ENCODE peak calls at places on chromosomes 13 and 19, in nine cellular contexts. One of them, this sample, is unnamed.

GRCh38 chr19:31955884-31956283 is 389.5 kb upstream of the ZNF507 start:
- DNase-seq in cardiac muscle cell: no peak
- DNase-seq in mesendoderm: no peak
- DNase-seq in MM.1S: no peak
- DNase-seq in SJCRH30: no peak
- DNase-seq in lower lobe of right lung: no peak
- DNase-seq in H1: no peak
- DNase-seq in PC-9: no peak
- DNase-seq in IMR-90: no peak
- DNase-seq in this sample: no peak

GRCh38 chr13:22114630-22115311 is 443.9 kb downstream of the FGF9 start:
- DNase-seq in IMR-90: peak; percentile 78
- DNase-seq in cardiac muscle cell: no peak
- DNase-seq in mesendoderm: no peak
- DNase-seq in H1: no peak
- DNase-seq in PC-9: no peak
- DNase-seq in lower lobe of right lung: peak; percentile 60
- DNase-seq in MM.1S: peak; percentile 73
- DNase-seq in SJCRH30: no peak
- DNase-seq in this sample: no peak

GRCh38 chr19:58346961-58347929 is 6.0 kb downstream of the A1BG start:
- DNase-seq in cardiac muscle cell: peak; percentile 91
- DNase-seq in PC-9: no peak
- DNase-seq in H1: peak; percentile 81
- DNase-seq in IMR-90: peak; percentile 63
- DNase-seq in SJCRH30: peak; percentile 71
- DNase-seq in mesendoderm: peak; percentile 67
- DNase-seq in lower lobe of right lung: peak; percentile 72
- DNase-seq in MM.1S: no peak
- DNase-seq in this sample: peak; percentile 84

GRCh38 chr19:34669305-34669704 is 7.7 kb downstream of the SCGB2B2 start:
- DNase-seq in H1: no peak
- DNase-seq in mesendoderm: no peak
- DNase-seq in SJCRH30: no peak
- DNase-seq in cardiac muscle cell: no peak
- DNase-seq in MM.1S: no peak
- DNase-seq in PC-9: no peak
- DNase-seq in lower lobe of right lung: no peak
- DNase-seq in IMR-90: no peak
- DNase-seq in this sample: no peak

GRCh38 chr19:4069331-4069959 is 2.7 kb upstream of the ZBTB7A start:
- DNase-seq in cardiac muscle cell: no peak
- DNase-seq in SJCRH30: no peak
- DNase-seq in mesendoderm: no peak
- DNase-seq in IMR-90: no peak
- DNase-seq in lower lobe of right lung: peak; percentile 89
- DNase-seq in PC-9: no peak
- DNase-seq in H1: no peak
- DNase-seq in MM.1S: no peak
- DNase-seq in this sample: no peak

GRCh38 chr13:64662887-64663593 is 2567.1 kb downstream of the PCDH9 start:
- DNase-seq in H1: no peak
- DNase-seq in cardiac muscle cell: no peak
- DNase-seq in IMR-90: no peak
- DNase-seq in MM.1S: no peak
- DNase-seq in mesendoderm: no peak
- DNase-seq in PC-9: no peak
- DNase-seq in SJCRH30: no peak
- DNase-seq in lower lobe of right lung: no peak
- DNase-seq in this sample: no peak

GRCh38 chr13:48334534-48335127 is 31.1 kb downstream of the RB1 start:
- DNase-seq in lower lobe of right lung: no peak
- DNase-seq in H1: no peak
- DNase-seq in cardiac muscle cell: peak; percentile 5
- DNase-seq in IMR-90: peak; percentile 45
- DNase-seq in MM.1S: peak; percentile 45
- DNase-seq in SJCRH30: no peak
- DNase-seq in PC-9: no peak
- DNase-seq in mesendoderm: peak; percentile 42
- DNase-seq in this sample: peak; percentile 47

GRCh38 chr13:30915691-30916541 is 9.8 kb downstream of the MEDAG start:
- DNase-seq in IMR-90: no peak
- DNase-seq in mesendoderm: no peak
- DNase-seq in cardiac muscle cell: no peak
- DNase-seq in SJCRH30: no peak
- DNase-seq in PC-9: no peak
- DNase-seq in lower lobe of right lung: no peak
- DNase-seq in H1: no peak
- DNase-seq in MM.1S: no peak
- DNase-seq in this sample: no peak

GRCh38 chr13:112346173-112346898 is 29.8 kb upstream of the SPACA7 start:
- DNase-seq in IMR-90: no peak
- DNase-seq in mesendoderm: peak; percentile 50
- DNase-seq in cardiac muscle cell: peak; percentile 43
- DNase-seq in PC-9: no peak
- DNase-seq in SJCRH30: no peak
- DNase-seq in H1: peak; percentile 68
- DNase-seq in lower lobe of right lung: no peak
- DNase-seq in MM.1S: no peak
- DNase-seq in this sample: peak; percentile 79

GRCh38 chr13:57017357-57017756 is 123.4 kb upstream of the PRR20A start:
- DNase-seq in lower lobe of right lung: no peak
- DNase-seq in MM.1S: no peak
- DNase-seq in SJCRH30: no peak
- DNase-seq in cardiac muscle cell: no peak
- DNase-seq in H1: no peak
- DNase-seq in IMR-90: no peak
- DNase-seq in PC-9: no peak
- DNase-seq in mesendoderm: no peak
- DNase-seq in this sample: no peak

GRCh38 chr19:1672769-1673644 is 20.6 kb upstream of the TCF3 start:
- DNase-seq in cardiac muscle cell: no peak
- DNase-seq in IMR-90: no peak
- DNase-seq in mesendoderm: no peak
- DNase-seq in lower lobe of right lung: no peak
- DNase-seq in H1: no peak
- DNase-seq in SJCRH30: no peak
- DNase-seq in PC-9: no peak
- DNase-seq in MM.1S: no peak
- DNase-seq in this sample: no peak

GRCh38 chr19:17404015-17404414 is 1.4 kb downstream of the BST2 start:
- DNase-seq in mesendoderm: no peak
- DNase-seq in H1: no peak
- DNase-seq in cardiac muscle cell: no peak
- DNase-seq in MM.1S: no peak
- DNase-seq in IMR-90: no peak
- DNase-seq in SJCRH30: no peak
- DNase-seq in PC-9: no peak
- DNase-seq in lower lobe of right lung: no peak
- DNase-seq in this sample: no peak
- H3K4me3 ChIP-seq in mesendoderm: peak overlapping the region; percentile 44
- H3K4me3 ChIP-seq in H1: peak overlapping the region; percentile 65
- H3K4me3 ChIP-seq in cardiac muscle cell: peak overlapping the region; percentile 27
- H3K4me3 ChIP-seq in MM.1S: peak overlapping the region; percentile 81
- H3K4me3 ChIP-seq in IMR-90: no peak overlapping the region
- H3K4me3 ChIP-seq in SJCRH30: no peak overlapping the region
- H3K4me3 ChIP-seq in PC-9: no peak overlapping the region
- H3K4me3 ChIP-seq in lower lobe of right lung: peak overlapping the region; percentile 72
- H3K4me3 ChIP-seq in this sample: no peak overlapping the region

DNA sequence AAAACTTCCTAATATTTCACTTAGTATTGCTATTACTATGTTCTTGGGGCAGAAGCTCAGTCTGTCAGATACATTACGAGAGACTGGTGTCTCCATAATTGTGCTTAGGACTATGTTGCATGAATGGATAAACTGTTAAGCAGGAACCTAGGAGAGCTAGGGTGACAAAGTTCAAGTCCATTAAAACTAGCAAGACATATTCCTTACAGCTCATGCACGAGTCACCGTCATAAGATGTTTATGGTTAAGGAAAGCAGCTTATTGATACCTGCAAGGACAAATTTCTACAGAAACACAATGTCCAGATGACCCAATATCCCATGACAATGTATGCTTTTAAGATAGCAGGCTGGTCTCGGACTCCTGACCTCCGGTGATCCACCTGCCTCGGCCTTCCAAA is 5.7 kb upstream of the ZNF813 start:
- DNase-seq in IMR-90: peak; percentile 3
- DNase-seq in MM.1S: no peak
- DNase-seq in mesendoderm: no peak
- DNase-seq in cardiac muscle cell: no peak
- DNase-seq in PC-9: no peak
- DNase-seq in lower lobe of right lung: no peak
- DNase-seq in H1: no peak
- DNase-seq in SJCRH30: no peak
- DNase-seq in this sample: no peak
- H3K4me1 ChIP-seq in IMR-90: no peaks in the 10 kb centered on the region
- H3K4me1 ChIP-seq in MM.1S: no peaks in the 10 kb centered on the region
- H3K4me1 ChIP-seq in mesendoderm: no peaks in the 10 kb centered on the region
- H3K4me1 ChIP-seq in cardiac muscle cell: no peaks in the 10 kb centered on the region
- H3K4me1 ChIP-seq in PC-9: no peaks in the 10 kb centered on the region
- H3K4me1 ChIP-seq in lower lobe of right lung: no peaks in the 10 kb centered on the region
- H3K4me1 ChIP-seq in H1: peaks cover 8% of the 10 kb centered on the region
- H3K4me1 ChIP-seq in SJCRH30: no peaks in the 10 kb centered on the region
- H3K4me1 ChIP-seq in this sample: no peaks in the 10 kb centered on the region

DNA sequence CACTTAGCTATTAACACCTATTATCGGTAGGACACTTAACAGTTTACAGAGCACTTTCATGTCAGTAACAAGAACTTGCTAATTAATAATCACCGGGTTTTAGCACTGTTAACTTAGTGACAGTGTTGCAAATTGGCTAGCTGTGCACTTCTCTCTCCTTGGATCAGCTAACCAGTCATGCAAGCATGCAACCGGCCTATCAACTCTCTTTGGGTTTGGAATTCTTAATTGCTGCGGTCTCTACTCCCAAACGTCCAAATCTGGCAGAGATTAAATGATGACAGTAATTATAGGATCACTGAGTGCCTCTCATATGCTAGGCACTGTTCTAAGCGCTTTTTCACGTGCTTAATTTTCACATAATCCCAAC is 1.2 kb downstream of the EPS15L1 start:
- DNase-seq in H1: no peak
- DNase-seq in MM.1S: no peak
- DNase-seq in lower lobe of right lung: no peak
- DNase-seq in SJCRH30: no peak
- DNase-seq in IMR-90: no peak
- DNase-seq in PC-9: peak; percentile 48
- DNase-seq in mesendoderm: peak; percentile 43
- DNase-seq in cardiac muscle cell: no peak
- DNase-seq in this sample: no peak
- H3K27ac ChIP-seq in H1: no peak overlapping the region
- H3K27ac ChIP-seq in MM.1S: no peak overlapping the region
- H3K27ac ChIP-seq in lower lobe of right lung: peak overlapping the region; percentile 76
- H3K27ac ChIP-seq in SJCRH30: no peak overlapping the region
- H3K27ac ChIP-seq in IMR-90: no peak overlapping the region
- H3K27ac ChIP-seq in PC-9: peak overlapping the region; percentile 15
- H3K27ac ChIP-seq in mesendoderm: no peak overlapping the region
- H3K27ac ChIP-seq in cardiac muscle cell: no peak overlapping the region
- H3K27ac ChIP-seq in this sample: no peak overlapping the region

GRCh38 chr19:6772866-6773322 is 386 bp downstream of the VAV1 start:
- DNase-seq in cardiac muscle cell: no peak
- DNase-seq in lower lobe of right lung: no peak
- DNase-seq in H1: no peak
- DNase-seq in mesendoderm: no peak
- DNase-seq in PC-9: no peak
- DNase-seq in IMR-90: no peak
- DNase-seq in SJCRH30: no peak
- DNase-seq in MM.1S: no peak
- DNase-seq in this sample: no peak

GRCh38 chr19:6772028-6772865 is at the start of gene VAV1:
- DNase-seq in mesendoderm: no peak
- DNase-seq in PC-9: no peak
- DNase-seq in H1: no peak
- DNase-seq in MM.1S: peak; percentile 92
- DNase-seq in cardiac muscle cell: no peak
- DNase-seq in SJCRH30: no peak
- DNase-seq in lower lobe of right lung: peak; percentile 85
- DNase-seq in IMR-90: no peak
- DNase-seq in this sample: peak; percentile 78

GRCh38 chr19:6776999-6777398 is 4.5 kb downstream of the VAV1 start:
- DNase-seq in mesendoderm: no peak
- DNase-seq in lower lobe of right lung: no peak
- DNase-seq in SJCRH30: no peak
- DNase-seq in IMR-90: no peak
- DNase-seq in cardiac muscle cell: no peak
- DNase-seq in MM.1S: no peak
- DNase-seq in PC-9: no peak
- DNase-seq in H1: no peak
- DNase-seq in this sample: no peak

GRCh38 chr19:6774821-6775707 is 2.6 kb downstream of the VAV1 start:
- DNase-seq in MM.1S: no peak
- DNase-seq in IMR-90: no peak
- DNase-seq in SJCRH30: no peak
- DNase-seq in H1: no peak
- DNase-seq in cardiac muscle cell: no peak
- DNase-seq in mesendoderm: no peak
- DNase-seq in lower lobe of right lung: no peak
- DNase-seq in PC-9: no peak
- DNase-seq in this sample: peak; percentile 60

GRCh38 chr19:6773323-6773931 is 919 bp downstream of the VAV1 start:
- DNase-seq in lower lobe of right lung: peak; percentile 73
- DNase-seq in IMR-90: no peak
- DNase-seq in MM.1S: peak; percentile 71
- DNase-seq in cardiac muscle cell: no peak
- DNase-seq in SJCRH30: no peak
- DNase-seq in PC-9: no peak
- DNase-seq in H1: no peak
- DNase-seq in mesendoderm: no peak
- DNase-seq in this sample: peak; percentile 89
- H3K4me3 ChIP-seq in lower lobe of right lung: peak overlapping the region; percentile 69
- H3K4me3 ChIP-seq in IMR-90: no peak overlapping the region
- H3K4me3 ChIP-seq in MM.1S: peak overlapping the region; percentile 96
- H3K4me3 ChIP-seq in cardiac muscle cell: no peak overlapping the region
- H3K4me3 ChIP-seq in SJCRH30: no peak overlapping the region
- H3K4me3 ChIP-seq in PC-9: no peak overlapping the region
- H3K4me3 ChIP-seq in H1: no peak overlapping the region
- H3K4me3 ChIP-seq in mesendoderm: no peak overlapping the region
- H3K4me3 ChIP-seq in this sample: peak overlapping the region; percentile 92

GRCh38 chr13:98207411-98207810 is 30.3 kb upstream of the RNF113B start:
- DNase-seq in H1: no peak
- DNase-seq in cardiac muscle cell: peak; percentile 79
- DNase-seq in lower lobe of right lung: no peak
- DNase-seq in mesendoderm: no peak
- DNase-seq in MM.1S: no peak
- DNase-seq in PC-9: no peak
- DNase-seq in IMR-90: peak; percentile 55
- DNase-seq in SJCRH30: no peak
- DNase-seq in this sample: no peak
- H3K4me1 ChIP-seq in H1: no peaks in the 10 kb centered on the region
- H3K4me1 ChIP-seq in cardiac muscle cell: peaks cover 11% of the 10 kb centered on the region
- H3K4me1 ChIP-seq in lower lobe of right lung: no peaks in the 10 kb centered on the region
- H3K4me1 ChIP-seq in mesendoderm: no peaks in the 10 kb centered on the region
- H3K4me1 ChIP-seq in MM.1S: no peaks in the 10 kb centered on the region
- H3K4me1 ChIP-seq in PC-9: peaks cover 20% of the 10 kb centered on the region
- H3K4me1 ChIP-seq in IMR-90: peaks cover 20% of the 10 kb centered on the region
- H3K4me1 ChIP-seq in SJCRH30: no peaks in the 10 kb centered on the region
- H3K4me1 ChIP-seq in this sample: peaks cover 3% of the 10 kb centered on the region

DNA sequence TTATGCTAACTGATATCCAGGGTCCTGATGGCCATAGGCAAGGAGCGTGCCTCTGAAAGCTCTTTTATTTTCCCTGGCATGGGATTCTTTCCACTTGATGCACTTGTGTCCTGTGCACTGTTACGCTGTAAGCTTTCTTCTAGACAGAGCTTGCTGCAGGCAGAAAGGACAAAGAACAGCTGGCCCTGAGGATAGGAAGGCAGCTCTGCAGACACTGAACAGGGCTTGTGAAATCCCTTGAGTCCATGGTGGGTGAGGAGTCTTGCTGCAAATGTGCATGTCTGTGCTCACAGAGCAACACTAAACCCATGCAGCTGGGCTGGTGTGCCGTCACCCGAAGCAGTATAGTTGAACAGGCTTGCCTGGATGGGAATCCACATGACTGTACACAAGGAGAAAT is 126.6 kb downstream of the AKAP11 start:
- DNase-seq in mesendoderm: no peak
- DNase-seq in MM.1S: no peak
- DNase-seq in IMR-90: no peak
- DNase-seq in H1: no peak
- DNase-seq in PC-9: no peak
- DNase-seq in cardiac muscle cell: peak; percentile 78
- DNase-seq in lower lobe of right lung: no peak
- DNase-seq in SJCRH30: no peak
- DNase-seq in this sample: no peak
- H3K27ac ChIP-seq in mesendoderm: no peak overlapping the region
- H3K27ac ChIP-seq in MM.1S: no peak overlapping the region
- H3K27ac ChIP-seq in IMR-90: no peak overlapping the region
- H3K27ac ChIP-seq in H1: no peak overlapping the region
- H3K27ac ChIP-seq in PC-9: no peak overlapping the region
- H3K27ac ChIP-seq in cardiac muscle cell: peak overlapping the region; percentile 11
- H3K27ac ChIP-seq in lower lobe of right lung: no peak overlapping the region
- H3K27ac ChIP-seq in SJCRH30: no peak overlapping the region
- H3K27ac ChIP-seq in this sample: no peak overlapping the region

This sample was measured in A673.